ENCODE peak calls at places on chromosome 5, in six cellular contexts. D is breast epithelium; P is uterus; V is CD4-positive, CD25-positive, alpha-beta regulatory T cell; J is BE2C; K is pancreas. I is an unnamed sample. For H3K27me3 and H3K4me1, the result is how much of the 10 kb centered on the place peaks cover.

GRCh38 chr5:168364151-168364661 is 72.8 kb downstream of the WWC1 start:
- DNase-seq in J (no peak), D (no peak), K (no peak), V (no peak), P (no peak), I (no peak)

GRCh38 chr5:334903-335739 is 13.6 kb downstream of the AHRR start:
- DNase-seq in D (peak), J (no peak), V (peak), K (no peak), P (no peak), I (no peak)

GRCh38 chr5:143111799-143112198 is 291.7 kb downstream of the NR3C1 start:
- DNase-seq in J (no peak), P (no peak), K (no peak), D (no peak), V (no peak), I (no peak)

GRCh38 chr5:41338276-41338675 is 124.9 kb upstream of the C6 start:
- DNase-seq in V (no peak), K (no peak), P (peak), J (no peak), D (no peak), I (no peak)

GRCh38 chr5:145637396-145637795 is 197.7 kb downstream of the PRELID2 start:
- DNase-seq in K (no peak), P (no peak), D (no peak), J (no peak), V (no peak), I (no peak)

GRCh38 chr5:138466058-138466899 is 1.0 kb downstream of the EGR1 start:
- DNase-seq in D (peak), P (peak), V (peak), J (no peak), K (peak), I (peak)

GRCh38 chr5:149765932-149766331 is 35.8 kb downstream of the PPARGC1B start:
- DNase-seq in D (no peak), K (no peak), J (no peak), P (no peak), V (peak), I (no peak)

GRCh38 chr5:153425914-153426313 is 64.6 kb upstream of the GRIA1 start:
- DNase-seq in V (no peak), P (no peak), K (no peak), D (no peak), J (no peak), I (no peak)

GRCh38 chr5:146993876-146994530 is 115.4 kb upstream of the PPP2R2B start:
- DNase-seq in K (no peak), P (no peak), V (no peak), D (no peak), J (no peak), I (no peak)

GRCh38 chr5:119449882-119450281 is 2.4 kb upstream of the HSD17B4 start:
- DNase-seq in K (no peak), P (no peak), D (no peak), J (no peak), V (no peak), I (no peak)

GRCh38 chr5:42993516-42994284 is 46.4 kb downstream of the ANXA2R start:
- DNase-seq in J (no peak), D (no peak), V (peak), K (no peak), P (no peak), I (peak)
- H3K4me3 ChIP-seq in J (no peak), D (peak), V (peak), K (no peak), P (peak), I (peak)

DNA sequence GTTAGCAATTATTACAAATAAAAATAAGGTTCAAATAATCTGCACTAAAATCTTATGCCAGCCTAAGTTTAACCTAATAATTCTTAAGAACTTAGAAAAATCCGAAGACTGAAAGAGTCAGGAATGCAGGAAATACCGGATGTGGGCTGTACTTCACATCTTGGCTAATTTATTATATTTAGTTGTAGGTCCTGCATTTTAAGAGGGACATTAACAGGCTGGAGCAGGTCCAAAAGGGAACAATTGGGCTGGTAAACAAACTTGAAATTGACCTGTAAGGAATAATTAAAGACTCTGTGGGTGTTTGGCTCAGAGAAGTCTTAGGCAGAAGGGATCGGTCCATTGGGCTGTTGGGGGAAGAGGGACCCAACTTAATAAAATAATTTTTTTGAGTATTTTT is 18.4 kb downstream of the GLRA1 start:
- DNase-seq in P (no peak), K (no peak), D (no peak), J (no peak), V (no peak), I (no peak)
- H3K27me3 ChIP-seq in P (under half), K (under half), D (under half), J (under half), V (under half), I (under half)

GRCh38 chr5:134547999-134548626 is 22.6 kb downstream of the JADE2 start:
- DNase-seq in J (no peak), D (no peak), V (no peak), K (no peak), P (no peak), I (no peak)

GRCh38 chr5:134547579-134547978 is 22.1 kb downstream of the JADE2 start:
- DNase-seq in V (no peak), J (no peak), D (no peak), K (no peak), P (peak), I (no peak)

GRCh38 chr5:134543820-134544692 is 18.6 kb downstream of the JADE2 start:
- DNase-seq in V (peak), J (peak), P (no peak), K (no peak), D (no peak), I (no peak)

GRCh38 chr5:134541736-134542376 is 16.4 kb downstream of the JADE2 start:
- DNase-seq in K (peak), V (no peak), P (peak), D (no peak), J (no peak), I (peak)

GRCh38 chr5:134545070-134545868 is 19.8 kb downstream of the JADE2 start:
- DNase-seq in D (no peak), J (no peak), V (peak), P (peak), K (no peak), I (no peak)
- H3K4me1 ChIP-seq in D (under half), J (under half), V (half or more), P (under half), K (under half), I (half or more)

DNA sequence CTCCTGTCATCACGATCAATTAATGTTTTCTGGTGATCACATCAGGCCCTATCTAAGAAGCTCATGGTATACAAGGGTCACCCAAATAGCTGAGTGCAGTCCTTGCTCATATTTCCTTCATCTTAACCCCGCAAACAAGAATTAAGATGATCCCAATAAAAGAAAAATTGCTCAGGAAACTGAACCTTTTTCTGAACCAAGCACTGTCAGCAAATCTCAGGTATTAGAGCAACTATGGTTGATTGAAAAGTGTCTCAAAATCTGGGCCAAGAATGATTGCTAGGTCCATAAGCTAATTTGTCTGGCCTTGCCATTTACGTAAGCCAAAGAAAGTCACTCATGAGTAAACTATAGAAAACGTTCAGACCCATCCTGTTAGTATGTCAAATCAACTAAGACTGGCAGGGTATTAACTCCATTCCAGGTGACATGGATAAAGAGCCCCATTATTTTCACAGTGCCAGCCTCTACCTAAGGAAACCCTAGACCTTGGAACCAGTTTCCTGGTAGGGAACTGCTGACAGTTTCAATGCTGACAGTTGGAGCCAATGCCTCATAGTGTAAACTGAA is 209.3 kb downstream of the DEPDC1B start:
- DNase-seq in D (no peak), P (no peak), J (no peak), K (no peak), V (no peak), I (no peak)
- H3K4me3 ChIP-seq in D (no peak), P (no peak), J (no peak), K (no peak), V (no peak), I (no peak)

DNA sequence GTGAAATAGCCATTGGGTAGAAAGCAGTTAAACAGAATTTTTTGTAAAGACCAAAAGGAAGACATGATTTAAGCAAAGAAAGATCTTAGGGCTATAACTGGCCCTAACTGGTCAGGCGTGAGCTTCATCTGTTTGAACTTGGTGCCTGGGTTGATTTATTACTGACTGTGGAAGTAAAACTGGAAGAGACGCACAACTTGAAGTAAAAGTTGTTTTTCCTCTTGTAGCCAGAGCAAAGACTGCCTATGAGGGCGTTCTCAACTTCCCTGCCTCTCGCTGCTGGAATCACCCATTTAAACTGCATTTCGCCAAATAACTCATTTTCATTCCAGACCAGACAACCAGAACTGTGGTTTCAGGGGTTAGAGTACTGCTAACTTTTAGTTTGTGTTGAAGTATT is 1.5 kb downstream of the THBS4 start:
- DNase-seq in D (no peak), K (no peak), J (no peak), V (no peak), P (no peak), I (no peak)
- H3K27me3 ChIP-seq in D (under half), K (under half), J (half or more), V (under half), P (under half), I (under half)

DNA sequence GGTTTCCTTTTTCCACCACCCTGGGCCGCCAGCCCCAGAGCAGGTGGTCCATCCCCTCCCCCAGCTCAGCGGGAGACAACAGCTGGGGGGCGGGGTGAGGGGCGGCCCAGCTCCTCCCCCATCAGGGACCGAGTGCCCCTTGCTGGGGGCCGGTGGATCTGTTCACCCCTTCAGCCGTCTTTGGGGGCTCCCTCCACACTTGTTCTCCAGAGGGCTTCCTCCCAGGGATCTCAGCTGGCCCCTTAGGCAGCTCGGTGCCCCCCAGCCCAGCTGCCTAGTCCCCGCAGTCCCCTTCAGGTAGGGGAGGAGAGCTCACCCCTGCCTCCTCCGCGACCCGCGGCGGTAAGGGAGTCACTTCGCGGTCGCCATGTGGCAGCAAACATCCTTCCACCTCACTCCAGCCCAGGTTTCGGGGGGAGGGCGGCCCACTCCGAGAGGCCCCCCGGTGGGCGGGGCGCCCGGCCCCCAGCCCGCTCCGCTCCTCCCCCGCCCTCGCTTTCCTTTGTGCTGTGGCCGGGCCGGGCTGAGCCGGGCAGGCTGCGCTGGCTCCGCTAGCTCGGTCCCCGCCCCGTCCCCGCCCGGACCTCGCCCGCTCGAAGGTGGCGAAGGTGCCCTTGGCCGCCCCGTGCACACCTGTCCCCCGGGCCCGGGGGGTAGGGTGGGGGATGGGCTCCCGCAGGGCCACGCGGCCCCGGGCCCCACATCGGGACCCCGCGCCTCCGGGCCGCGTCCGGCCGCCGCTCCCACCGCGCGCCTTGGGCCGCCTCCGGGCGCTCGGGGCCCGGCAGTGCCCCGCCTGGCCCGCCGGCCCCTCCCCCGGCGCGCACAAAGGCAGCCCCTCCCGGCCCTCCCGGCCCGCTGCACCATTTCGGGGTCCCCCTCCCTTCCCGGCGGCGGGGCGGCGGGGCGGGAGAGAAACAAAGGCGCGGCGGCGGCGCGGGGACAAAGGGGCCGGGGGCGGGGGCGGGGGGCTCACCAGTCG is 683 bp downstream of the DBN1 start:
- DNase-seq in K (no peak), D (no peak), J (peak), V (peak), P (peak), I (peak)
- H3K4me1 ChIP-seq in K (under half), D (under half), J (under half), V (under half), P (under half), I (under half)

DNA sequence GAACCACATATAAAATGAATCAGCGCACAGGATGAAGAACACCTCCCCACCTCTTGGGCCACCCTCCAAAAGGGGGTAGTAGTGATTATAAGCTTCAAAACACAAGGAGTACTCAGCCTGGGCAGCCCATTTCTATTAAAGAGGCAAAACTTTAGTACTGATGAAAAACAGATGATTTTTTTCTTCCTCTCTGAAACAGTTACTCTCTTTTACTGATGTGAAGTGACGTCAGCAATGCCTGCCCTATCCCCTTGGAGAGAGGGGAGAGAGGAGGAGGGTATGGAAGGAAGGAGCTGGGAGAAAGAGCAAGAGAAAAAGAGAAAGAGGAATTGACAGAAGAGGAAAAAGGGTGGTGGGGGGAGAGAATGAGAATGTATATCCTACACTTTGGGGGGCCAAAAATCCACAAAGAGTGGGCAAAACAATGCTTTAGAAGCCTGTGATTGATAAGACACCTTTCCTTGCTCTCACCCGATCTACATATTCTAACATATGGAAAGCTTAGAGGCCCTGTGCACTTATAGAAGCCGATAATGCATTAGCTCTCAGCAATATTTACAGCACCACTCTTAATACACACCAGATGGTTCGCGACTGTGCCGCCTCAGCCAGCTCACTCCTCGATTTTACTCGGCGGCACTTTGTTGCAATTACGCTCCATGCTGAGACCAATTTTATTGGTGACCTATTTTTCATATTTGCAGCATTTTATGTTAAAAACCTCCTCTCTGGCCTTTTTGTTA is 18.6 kb downstream of the NR2F1 start:
- DNase-seq in K (no peak), P (no peak), J (no peak), D (no peak), V (no peak), I (no peak)
- H3K4me3 ChIP-seq in K (no peak), P (no peak), J (no peak), D (no peak), V (no peak), I (no peak)

I was measured in CD8-positive, alpha-beta memory T cell.